ENCODE peak calls at places on chromosome 5, in ten cellular contexts. C is EH; Z is kidney epithelial cell; F is stimulated activated CD4-positive, alpha-beta T cell treated with anti-CD3 and anti-CD28 coated beads, Interleukin-1b, Interleukin-23, amount 100 ng/mL, for 4 hours; W is NCI-H1092 treated with DMSO at 0.1 percent for 48 hours; G is Calu3; B is iris pigment epithelial cell; K is WTC11; M is HFFc6; I is pulmonary artery endothelial cell. E is an unnamed sample.

GRCh38 chr5:117494208-117494607 is 919.6 kb upstream of the SEMA6A start:
- DNase-seq in C (peak), Z (no peak), F (no peak), W (no peak), G (no peak), B (no peak), K (no peak), M (no peak), I (no peak), E (no peak)

GRCh38 chr5:127705120-127705892 is 2.1 kb downstream of the CCDC192 start:
- DNase-seq in C (peak), Z (peak), F (no peak), W (no peak), G (peak), B (peak), K (no peak), M (peak), I (peak), E (peak)

GRCh38 chr5:114790403-114790792 is 379.3 kb downstream of the TRIM36 start:
- DNase-seq in C (no peak), Z (no peak), F (no peak), W (no peak), G (no peak), B (no peak), K (no peak), M (no peak), I (no peak), E (no peak)

GRCh38 chr5:67301285-67301904 is 104.8 kb upstream of the CD180 start:
- DNase-seq in C (peak), Z (peak), F (no peak), W (no peak), G (peak), B (peak), K (no peak), M (peak), I (peak), E (no peak)

GRCh38 chr5:160342413-160342941 is 27.9 kb downstream of the C1QTNF2 start:
- DNase-seq in C (peak), Z (no peak), F (no peak), W (no peak), G (no peak), B (peak), K (no peak), M (peak), I (no peak), E (no peak)

GRCh38 chr5:179285236-179285635 is 60.0 kb downstream of the ADAMTS2 start:
- DNase-seq in C (no peak), Z (no peak), F (no peak), W (no peak), G (no peak), B (no peak), K (no peak), M (no peak), I (no peak), E (no peak)

GRCh38 chr5:53438486-53439472 is 41.6 kb upstream of the FST start:
- DNase-seq in C (peak), Z (no peak), F (no peak), W (no peak), G (no peak), B (peak), K (no peak), M (peak), I (no peak), E (no peak)

GRCh38 chr5:66494437-66494836 is 101.8 kb upstream of the MAST4 start:
- DNase-seq in C (no peak), Z (no peak), F (no peak), W (no peak), G (no peak), B (no peak), K (peak), M (no peak), I (no peak), E (no peak)

GRCh38 chr5:180467576-180467975 is 26.6 kb upstream of the CNOT6 start:
- DNase-seq in C (no peak), Z (no peak), F (no peak), W (no peak), G (no peak), B (no peak), K (no peak), M (no peak), I (no peak), E (no peak)

GRCh38 chr5:159175547-159175946 is 33.8 kb downstream of the RNF145 start:
- DNase-seq in C (peak), Z (no peak), F (no peak), W (no peak), G (no peak), B (peak), K (no peak), M (peak), I (no peak), E (peak)

GRCh38 chr5:127358782-127359181 is 68.2 kb downstream of the MEGF10 start:
- DNase-seq in C (peak), Z (no peak), F (no peak), W (no peak), G (no peak), B (peak), K (no peak), M (no peak), I (no peak), E (no peak)

GRCh38 chr5:36199620-36200019 is 42.1 kb downstream of the NADK2 start:
- DNase-seq in C (peak), Z (no peak), F (no peak), W (no peak), G (no peak), B (peak), K (no peak), M (no peak), I (no peak), E (no peak)

GRCh38 chr5:138743506-138743905 is 9.7 kb upstream of the CTNNA1 start:
- DNase-seq in C (no peak), Z (no peak), F (no peak), W (no peak), G (no peak), B (no peak), K (peak), M (no peak), I (no peak), E (no peak)

GRCh38 chr5:131914472-131914871 is 31.0 kb downstream of the MEIKIN start:
- DNase-seq in C (no peak), Z (no peak), F (no peak), W (no peak), G (no peak), B (no peak), K (no peak), M (no peak), I (no peak), E (no peak)

E was measured in LNCaP clone FGC.